ENCODE peak calls at places on chromosome 22, in six cellular contexts. P is GM23248, U is spleen, Q is thoracic aorta, B is colonic mucosa, Y is WERI-Rb-1. C is an unnamed sample.

GRCh38 chr22:45284705-45285305 is at the start of gene UPK3A:
- DNase-seq in B (peak; percentile 87), Y (no peak), Q (no peak), P (peak; percentile 28), U (peak; percentile 94), C (peak; percentile 42)

GRCh38 chr22:44530106-44530505 is 32.1 kb upstream of the RTL6 start:
- DNase-seq in P (peak; percentile 67), Q (no peak), Y (no peak), U (no peak), B (no peak), C (no peak)

GRCh38 chr22:45034156-45034555 is 24.4 kb upstream of the PHF21B start:
- DNase-seq in P (no peak), Q (no peak), Y (no peak), B (no peak), U (no peak), C (no peak)

GRCh38 chr22:28151241-28151640 is 232.2 kb upstream of the PITPNB start:
- DNase-seq in U (no peak), P (no peak), B (no peak), Q (no peak), Y (no peak), C (no peak)

GRCh38 chr22:50148991-50149721 is 21.4 kb upstream of the PANX2 start:
- DNase-seq in Y (peak; percentile 69), B (peak; percentile 61), Q (no peak), P (peak; percentile 28), U (peak; percentile 93), C (no peak)

GRCh38 chr22:45503071-45503815 is 560 bp downstream of the FBLN1 start:
- DNase-seq in Q (no peak), U (no peak), P (peak; percentile 44), B (no peak), Y (peak; percentile 30), C (no peak)

GRCh38 chr22:27810566-27810965 is 9.0 kb upstream of the MN1 start:
- DNase-seq in Y (no peak), P (peak; percentile 89), B (peak; percentile 38), U (no peak), Q (peak; percentile 64), C (peak; percentile 95)

GRCh38 chr22:20565079-20565734 is 57.8 kb downstream of the MED15 start:
- DNase-seq in Q (no peak), P (peak; percentile 47), Y (no peak), U (peak; percentile 61), B (no peak), C (no peak)

GRCh38 chr22:46373166-46373565 is 37.7 kb downstream of the TRMU start:
- DNase-seq in Y (no peak), Q (no peak), U (no peak), P (no peak), B (peak; percentile 74), C (no peak)

GRCh38 chr22:36486619-36487384 is 5.4 kb upstream of the TXN2 start:
- DNase-seq in Y (peak; percentile 56), B (peak; percentile 64), U (no peak), Q (no peak), P (peak; percentile 62), C (no peak)

GRCh38 chr22:40178417-40179409 is 988 bp downstream of the TNRC6B start:
- DNase-seq in U (peak; percentile 77), Q (no peak), Y (peak; percentile 17), P (peak; percentile 71), B (peak; percentile 71), C (peak; percentile 47)

GRCh38 chr22:11307996-11308395 is 4220.0 kb upstream of the OR11H1 start:
- DNase-seq in Y (no peak), Q (no peak), P (no peak), U (no peak), B (no peak), C (no peak)
- H3K36me3 ChIP-seq in Y (no peaks in the 10 kb centered on the region), Q (no peaks in the 10 kb centered on the region), P (no peaks in the 10 kb centered on the region), U (no peaks in the 10 kb centered on the region), B (no peaks in the 10 kb centered on the region), C (no peaks in the 10 kb centered on the region)

GRCh38 chr22:33418483-33418882 is 360.3 kb upstream of the SYN3 start:
- DNase-seq in P (no peak), U (no peak), Y (peak; percentile 31), Q (no peak), B (no peak), C (no peak)
- H3K36me3 ChIP-seq in P (no peaks in the 10 kb centered on the region), U (no peaks in the 10 kb centered on the region), Y (no peaks in the 10 kb centered on the region), Q (no peaks in the 10 kb centered on the region), B (no peaks in the 10 kb centered on the region), C (no peaks in the 10 kb centered on the region)

GRCh38 chr22:31897842-31898241 is 46.5 kb upstream of the YWHAH start:
- DNase-seq in B (no peak), P (no peak), Y (no peak), U (peak; percentile 2), Q (no peak), C (no peak)

GRCh38 chr22:31895317-31896133 is 48.8 kb upstream of the YWHAH start:
- DNase-seq in U (peak; percentile 1), P (no peak), B (no peak), Y (no peak), Q (no peak), C (no peak)

GRCh38 chr22:31898406-31898805 is 45.9 kb upstream of the YWHAH start:
- DNase-seq in B (no peak), Q (no peak), U (no peak), Y (no peak), P (no peak), C (no peak)

GRCh38 chr22:31898911-31899310 is 45.4 kb upstream of the YWHAH start:
- DNase-seq in Y (no peak), Q (no peak), B (no peak), U (peak; percentile 6), P (no peak), C (no peak)

GRCh38 chr22:31896472-31896871 is 47.9 kb upstream of the YWHAH start:
- DNase-seq in P (no peak), Y (no peak), Q (no peak), B (no peak), U (no peak), C (no peak)
- H3K36me3 ChIP-seq in P (no peaks in the 10 kb centered on the region), Y (peaks cover 7% of the 10 kb centered on the region), Q (peaks cover 26% of the 10 kb centered on the region), B (no peaks in the 10 kb centered on the region), U (peaks cover 43% of the 10 kb centered on the region), C (peaks cover 86% of the 10 kb centered on the region)

DNA sequence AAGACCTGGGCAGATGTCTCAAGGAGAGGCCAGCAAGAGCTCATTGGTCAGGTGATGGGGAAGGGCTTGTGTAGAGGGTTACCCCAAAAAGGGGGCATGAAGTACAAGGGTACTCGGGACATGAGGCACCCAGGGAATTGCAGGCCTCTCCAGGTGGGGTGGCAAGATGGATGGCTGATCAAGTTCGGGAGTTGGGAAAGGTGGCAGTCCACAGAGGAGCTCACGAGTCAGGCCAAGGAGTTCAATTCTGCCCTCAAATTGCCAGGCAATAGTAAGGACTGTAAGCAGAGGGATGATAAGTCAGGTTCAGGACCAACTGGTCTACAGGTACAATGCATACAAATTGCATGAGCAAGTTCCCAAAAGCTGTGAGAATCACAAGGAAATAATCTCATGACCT is 42.3 kb upstream of the SLC25A1 start:
- DNase-seq in Q (no peak), Y (no peak), P (no peak), U (no peak), B (no peak), C (no peak)
- H3K36me3 ChIP-seq in Q (peaks cover 10% of the 10 kb centered on the region), Y (peaks cover 5% of the 10 kb centered on the region), P (peaks cover 11% of the 10 kb centered on the region), U (no peaks in the 10 kb centered on the region), B (no peaks in the 10 kb centered on the region), C (peaks cover 51% of the 10 kb centered on the region)

GRCh38 chr22:42837556-42837955 is 19.5 kb downstream of the ARFGAP3 start:
- DNase-seq in U (no peak), B (no peak), Q (no peak), P (no peak), Y (no peak), C (no peak)

GRCh38 chr22:42842658-42843370 is 14.3 kb downstream of the ARFGAP3 start:
- DNase-seq in U (no peak), P (peak; percentile 40), B (no peak), Q (no peak), Y (no peak), C (no peak)

GRCh38 chr22:42836026-42836425 is 21.0 kb downstream of the ARFGAP3 start:
- DNase-seq in P (no peak), B (no peak), Y (no peak), Q (no peak), U (no peak), C (no peak)

GRCh38 chr22:42844756-42845155 is 12.3 kb downstream of the ARFGAP3 start:
- DNase-seq in Y (no peak), U (no peak), B (peak; percentile 46), Q (no peak), P (peak; percentile 64), C (no peak)

DNA sequence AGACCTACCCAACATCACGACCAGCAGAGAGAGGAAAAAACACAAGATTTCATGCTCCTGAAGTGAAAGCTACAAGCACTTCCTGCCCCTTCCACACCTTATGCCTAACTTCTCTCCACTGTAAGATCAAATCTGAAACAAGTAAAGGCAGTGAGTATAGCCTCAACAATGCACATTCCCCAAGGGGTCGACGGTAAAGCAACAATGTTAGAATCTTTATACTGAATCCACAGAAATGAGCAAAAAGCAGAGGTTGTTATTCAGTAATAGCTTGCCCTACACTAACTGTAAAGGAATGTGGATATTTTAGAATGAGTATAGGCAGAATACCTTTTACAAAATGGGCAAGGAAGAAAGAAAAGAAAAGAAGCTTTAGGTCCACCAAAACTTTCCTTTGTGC is 15.6 kb downstream of the ARFGAP3 start:
- DNase-seq in P (peak; percentile 74), Y (no peak), U (no peak), Q (no peak), B (no peak), C (no peak)
- H3K36me3 ChIP-seq in P (peaks cover 43% of the 10 kb centered on the region), Y (peaks cover 32% of the 10 kb centered on the region), U (peaks cover 25% of the 10 kb centered on the region), Q (peaks cover 27% of the 10 kb centered on the region), B (no peaks in the 10 kb centered on the region), C (peaks cover 78% of the 10 kb centered on the region)

GRCh38 chr22:38230916-38231315 is 29.1 kb downstream of the MAFF start:
- DNase-seq in Q (no peak), Y (no peak), P (no peak), B (no peak), U (no peak), C (no peak)
- H3K36me3 ChIP-seq in Q (peaks cover 41% of the 10 kb centered on the region), Y (peaks cover 38% of the 10 kb centered on the region), P (peaks cover 22% of the 10 kb centered on the region), B (peaks cover 7% of the 10 kb centered on the region), U (peaks cover 26% of the 10 kb centered on the region), C (peaks cover 84% of the 10 kb centered on the region)

GRCh38 chr22:41531422-41531727 is 12.9 kb downstream of the POLR3H start:
- DNase-seq in B (no peak), P (no peak), Q (no peak), Y (no peak), U (no peak), C (no peak)
- H3K36me3 ChIP-seq in B (peaks cover 31% of the 10 kb centered on the region), P (peaks cover 7% of the 10 kb centered on the region), Q (peaks cover 48% of the 10 kb centered on the region), Y (peaks cover 76% of the 10 kb centered on the region), U (peaks cover 63% of the 10 kb centered on the region), C (peaks cover 68% of the 10 kb centered on the region)

GRCh38 chr22:23700706-23701105 is 9.9 kb downstream of the RGL4 start:
- DNase-seq in U (no peak), P (no peak), Y (no peak), B (no peak), Q (no peak), C (no peak)

GRCh38 chr22:23705358-23705757 is 14.5 kb downstream of the RGL4 start:
- DNase-seq in P (no peak), Q (no peak), Y (no peak), B (no peak), U (no peak), C (no peak)

GRCh38 chr22:23708270-23708669 is 17.5 kb downstream of the RGL4 start:
- DNase-seq in Y (no peak), U (no peak), B (no peak), Q (no peak), P (no peak), C (no peak)

GRCh38 chr22:23704829-23705228 is 14.0 kb downstream of the RGL4 start:
- DNase-seq in U (no peak), Y (no peak), Q (no peak), P (no peak), B (no peak), C (no peak)

GRCh38 chr22:23704062-23704461 is 13.2 kb downstream of the RGL4 start:
- DNase-seq in B (no peak), U (no peak), Y (no peak), Q (no peak), P (no peak), C (no peak)
- H3K36me3 ChIP-seq in B (peaks cover 4% of the 10 kb centered on the region), U (peaks cover 72% of the 10 kb centered on the region), Y (peaks cover 85% of the 10 kb centered on the region), Q (peaks cover 16% of the 10 kb centered on the region), P (peaks cover 13% of the 10 kb centered on the region), C (peaks cover 43% of the 10 kb centered on the region)

C was measured in tibial artery.